ENCODE peak calls at places on chromosomes 7 and 10, in four cellular contexts. One of them, this sample, is unnamed. For H3K9me1, the result is how much of the 10 kb centered on the place peaks cover.

GRCh38 chr7:87047-87446 is 105.3 kb upstream of the FAM20C start:
- DNase-seq in K562: no peak
- DNase-seq in endothelial cell of umbilical vein: no peak
- DNase-seq in IMR-90: no peak
- DNase-seq in this sample: no peak

GRCh38 chr7:101179117-101179779 is 845 bp downstream of the NAT16 start:
- DNase-seq in endothelial cell of umbilical vein: no peak
- DNase-seq in K562: peak
- DNase-seq in IMR-90: no peak
- DNase-seq in this sample: no peak

GRCh38 chr7:4724648-4725013 is 42.5 kb downstream of the FOXK1 start:
- DNase-seq in endothelial cell of umbilical vein: peak
- DNase-seq in K562: no peak
- DNase-seq in IMR-90: peak
- DNase-seq in this sample: no peak

GRCh38 chr10:8302565-8302964 is 248.1 kb downstream of the GATA3 start:
- DNase-seq in endothelial cell of umbilical vein: no peak
- DNase-seq in IMR-90: no peak
- DNase-seq in K562: no peak
- DNase-seq in this sample: peak

GRCh38 chr7:108138911-108139310 is 8.8 kb upstream of the LAMB4 start:
- DNase-seq in K562: no peak
- DNase-seq in endothelial cell of umbilical vein: peak
- DNase-seq in IMR-90: no peak
- DNase-seq in this sample: no peak

GRCh38 chr10:660980-661890 is 28.2 kb downstream of the DIP2C start:
- DNase-seq in endothelial cell of umbilical vein: no peak
- DNase-seq in K562: no peak
- DNase-seq in IMR-90: no peak
- DNase-seq in this sample: no peak

GRCh38 chr10:123559066-123559822 is 106.9 kb upstream of the GPR26 start:
- DNase-seq in endothelial cell of umbilical vein: peak
- DNase-seq in IMR-90: peak
- DNase-seq in K562: peak
- DNase-seq in this sample: no peak

GRCh38 chr7:78149787-78150186 is 351.2 kb downstream of the PHTF2 start:
- DNase-seq in K562: no peak
- DNase-seq in IMR-90: peak
- DNase-seq in endothelial cell of umbilical vein: no peak
- DNase-seq in this sample: no peak

GRCh38 chr10:49361178-49361554 is 34.7 kb downstream of the DRGX start:
- DNase-seq in K562: no peak
- DNase-seq in endothelial cell of umbilical vein: no peak
- DNase-seq in IMR-90: no peak
- DNase-seq in this sample: no peak

GRCh38 chr10:127040756-127041155 is 135.5 kb downstream of the DOCK1 start:
- DNase-seq in endothelial cell of umbilical vein: no peak
- DNase-seq in IMR-90: no peak
- DNase-seq in K562: no peak
- DNase-seq in this sample: peak

GRCh38 chr7:136911362-136911761 is 42.9 kb downstream of the CHRM2 start:
- DNase-seq in endothelial cell of umbilical vein: no peak
- DNase-seq in IMR-90: peak
- DNase-seq in K562: no peak
- DNase-seq in this sample: no peak

GRCh38 chr10:70458329-70459060 is 17.0 kb upstream of the NODAL start:
- DNase-seq in IMR-90: peak
- DNase-seq in K562: peak
- DNase-seq in endothelial cell of umbilical vein: peak
- DNase-seq in this sample: no peak

GRCh38 chr10:117743517-117743916 is 201.0 kb downstream of the EMX2 start:
- DNase-seq in endothelial cell of umbilical vein: no peak
- DNase-seq in K562: no peak
- DNase-seq in IMR-90: no peak
- DNase-seq in this sample: no peak

GRCh38 chr10:79239275-79239779 is 107.9 kb upstream of the PPIF start:
- DNase-seq in K562: peak
- DNase-seq in IMR-90: peak
- DNase-seq in endothelial cell of umbilical vein: no peak
- DNase-seq in this sample: no peak

GRCh38 chr10:50279489-50279888 is 28.2 kb upstream of the ASAH2 start:
- DNase-seq in IMR-90: no peak
- DNase-seq in endothelial cell of umbilical vein: no peak
- DNase-seq in K562: peak
- DNase-seq in this sample: no peak

GRCh38 chr7:148191391-148192076 is 399.0 kb upstream of the C7orf33 start:
- DNase-seq in IMR-90: no peak
- DNase-seq in endothelial cell of umbilical vein: no peak
- DNase-seq in K562: no peak
- DNase-seq in this sample: no peak

GRCh38 chr10:118531105-118531851 is 64.2 kb downstream of the PRLHR start:
- DNase-seq in K562: no peak
- DNase-seq in IMR-90: no peak
- DNase-seq in endothelial cell of umbilical vein: no peak
- DNase-seq in this sample: no peak

GRCh38 chr10:109845308-109845707 is 78.0 kb downstream of the XPNPEP1 start:
- DNase-seq in K562: no peak
- DNase-seq in IMR-90: no peak
- DNase-seq in endothelial cell of umbilical vein: no peak
- DNase-seq in this sample: no peak

GRCh38 chr7:52959878-52960660 is 75.4 kb upstream of the POM121L12 start:
- DNase-seq in IMR-90: no peak
- DNase-seq in K562: no peak
- DNase-seq in endothelial cell of umbilical vein: no peak
- DNase-seq in this sample: no peak

GRCh38 chr7:2567663-2568238 is 9.0 kb downstream of the IQCE start:
- DNase-seq in K562: no peak
- DNase-seq in endothelial cell of umbilical vein: no peak
- DNase-seq in IMR-90: peak
- DNase-seq in this sample: no peak

GRCh38 chr10:133087679-133088523 is at the start of gene ADGRA1:
- DNase-seq in endothelial cell of umbilical vein: no peak
- DNase-seq in IMR-90: no peak
- DNase-seq in K562: peak
- DNase-seq in this sample: no peak

GRCh38 chr7:54885285-54885684 is 126.3 kb upstream of the SEC61G start:
- DNase-seq in IMR-90: peak
- DNase-seq in K562: no peak
- DNase-seq in endothelial cell of umbilical vein: no peak
- DNase-seq in this sample: no peak

GRCh38 chr7:54880326-54880989 is 121.4 kb upstream of the SEC61G start:
- DNase-seq in IMR-90: no peak
- DNase-seq in endothelial cell of umbilical vein: no peak
- DNase-seq in K562: no peak
- DNase-seq in this sample: no peak

GRCh38 chr7:54879776-54880175 is 120.8 kb upstream of the SEC61G start:
- DNase-seq in IMR-90: peak
- DNase-seq in endothelial cell of umbilical vein: no peak
- DNase-seq in K562: no peak
- DNase-seq in this sample: no peak

GRCh38 chr7:54882121-54882520 is 123.1 kb upstream of the SEC61G start:
- DNase-seq in IMR-90: no peak
- DNase-seq in endothelial cell of umbilical vein: no peak
- DNase-seq in K562: no peak
- DNase-seq in this sample: no peak

DNA sequence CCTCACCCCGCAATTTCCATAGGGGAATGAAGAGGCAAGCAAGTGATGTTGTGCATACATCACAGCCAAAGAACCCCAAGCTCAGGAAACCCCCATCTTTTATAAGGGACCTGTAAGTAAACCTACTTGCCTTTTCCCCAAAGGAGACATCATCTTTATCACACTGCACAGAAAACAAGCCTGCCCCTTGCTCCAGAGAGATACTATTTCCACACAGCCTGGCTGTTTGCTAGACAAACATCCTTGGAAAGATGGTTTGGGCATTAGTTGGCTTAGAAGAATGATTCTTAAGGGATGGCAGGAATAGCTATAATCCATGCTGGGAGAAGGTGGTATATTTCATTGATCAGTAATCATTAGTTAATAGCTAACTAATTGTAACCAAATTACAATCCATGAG is 123.7 kb upstream of the SEC61G start:
- DNase-seq in endothelial cell of umbilical vein: no peak
- DNase-seq in IMR-90: no peak
- DNase-seq in K562: no peak
- DNase-seq in this sample: no peak
- H3K4me2 ChIP-seq in endothelial cell of umbilical vein: no peak
- H3K4me2 ChIP-seq in IMR-90: no peak
- H3K4me2 ChIP-seq in K562: no peak
- H3K4me2 ChIP-seq in this sample: no peak

GRCh38 chr10:93378039-93378438 is 104.1 kb downstream of the MYOF start:
- DNase-seq in endothelial cell of umbilical vein: peak
- DNase-seq in IMR-90: no peak
- DNase-seq in K562: no peak
- DNase-seq in this sample: no peak

GRCh38 chr10:93379366-93380042 is 102.6 kb downstream of the MYOF start:
- DNase-seq in endothelial cell of umbilical vein: peak
- DNase-seq in K562: no peak
- DNase-seq in IMR-90: peak
- DNase-seq in this sample: no peak

GRCh38 chr10:93376372-93377296 is 105.5 kb downstream of the MYOF start:
- DNase-seq in K562: peak
- DNase-seq in endothelial cell of umbilical vein: peak
- DNase-seq in IMR-90: peak
- DNase-seq in this sample: peak

GRCh38 chr10:93383562-93383981 is 98.6 kb downstream of the MYOF start:
- DNase-seq in IMR-90: peak
- DNase-seq in K562: no peak
- DNase-seq in endothelial cell of umbilical vein: no peak
- DNase-seq in this sample: no peak

DNA sequence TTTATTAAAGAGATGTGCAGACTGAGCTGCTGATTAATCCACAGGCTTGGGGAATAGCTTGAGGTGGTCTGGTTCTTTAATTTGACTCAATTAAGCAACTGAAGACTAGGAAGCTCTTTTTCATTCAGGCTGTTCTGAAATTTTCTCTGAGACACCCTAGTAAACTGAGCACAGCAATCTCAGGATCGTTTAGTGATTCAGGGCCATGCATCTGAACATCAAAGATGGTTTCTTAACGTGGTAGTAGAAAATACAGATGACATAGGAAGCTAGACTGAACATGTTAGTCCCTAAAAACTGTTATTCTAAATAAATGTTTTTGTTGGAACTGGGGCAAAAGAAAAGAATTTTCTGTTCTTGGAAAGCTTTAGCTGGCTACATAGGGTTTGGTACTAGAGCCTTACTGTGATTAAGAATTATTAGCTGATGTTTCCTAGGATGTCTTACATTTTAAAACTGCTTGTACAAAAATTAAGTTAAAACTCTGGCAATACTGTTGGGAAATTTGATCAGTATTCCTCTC is 102.0 kb downstream of the MYOF start:
- DNase-seq in K562: no peak
- DNase-seq in IMR-90: no peak
- DNase-seq in endothelial cell of umbilical vein: no peak
- DNase-seq in this sample: no peak
- H3K27ac ChIP-seq in K562: no peak
- H3K27ac ChIP-seq in IMR-90: no peak
- H3K27ac ChIP-seq in endothelial cell of umbilical vein: peak
- H3K27ac ChIP-seq in this sample: peak

GRCh38 chr10:21318768-21319167 is 206.7 kb downstream of the SKIDA1 start:
- DNase-seq in IMR-90: peak
- DNase-seq in endothelial cell of umbilical vein: no peak
- DNase-seq in K562: no peak
- DNase-seq in this sample: no peak

GRCh38 chr10:21315321-21316220 is 209.9 kb downstream of the SKIDA1 start:
- DNase-seq in endothelial cell of umbilical vein: peak
- DNase-seq in IMR-90: peak
- DNase-seq in K562: no peak
- DNase-seq in this sample: peak

GRCh38 chr10:21314234-21314633 is 211.2 kb downstream of the SKIDA1 start:
- DNase-seq in IMR-90: no peak
- DNase-seq in K562: no peak
- DNase-seq in endothelial cell of umbilical vein: no peak
- DNase-seq in this sample: no peak

GRCh38 chr10:21314906-21315305 is 210.6 kb downstream of the SKIDA1 start:
- DNase-seq in endothelial cell of umbilical vein: no peak
- DNase-seq in K562: no peak
- DNase-seq in IMR-90: no peak
- DNase-seq in this sample: no peak

DNA sequence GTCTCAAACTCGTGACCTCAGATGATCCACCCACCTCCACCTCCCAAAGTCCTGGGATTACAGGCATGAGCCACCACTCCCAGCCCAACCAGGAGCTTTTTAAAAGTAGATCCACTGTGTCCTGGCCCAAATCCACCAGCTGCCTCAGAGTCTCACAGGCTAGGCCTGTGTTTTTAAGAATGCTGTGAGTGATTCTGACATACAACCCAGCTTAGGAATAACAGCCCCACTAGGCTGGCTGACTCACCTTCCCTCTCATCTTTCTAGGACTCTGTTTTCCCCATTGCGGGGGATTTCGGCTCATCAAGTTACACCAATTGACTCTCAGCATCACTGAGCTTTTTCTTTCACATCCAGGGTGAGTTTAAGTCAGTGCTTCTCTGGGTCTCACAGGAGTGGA is 207.6 kb downstream of the SKIDA1 start:
- DNase-seq in endothelial cell of umbilical vein: no peak
- DNase-seq in K562: no peak
- DNase-seq in IMR-90: peak
- DNase-seq in this sample: no peak
- H3K9me1 ChIP-seq in endothelial cell of umbilical vein: under half
- H3K9me1 ChIP-seq in K562: under half
- H3K9me1 ChIP-seq in IMR-90: under half
- H3K9me1 ChIP-seq in this sample: under half

GRCh38 chr7:116226664-116227063 is 16.3 kb downstream of the TES start:
- DNase-seq in K562: no peak
- DNase-seq in IMR-90: peak
- DNase-seq in endothelial cell of umbilical vein: no peak
- DNase-seq in this sample: no peak

GRCh38 chr7:116229359-116229758 is 19.0 kb downstream of the TES start:
- DNase-seq in K562: no peak
- DNase-seq in IMR-90: no peak
- DNase-seq in endothelial cell of umbilical vein: no peak
- DNase-seq in this sample: no peak

GRCh38 chr7:116228241-116228640 is 17.9 kb downstream of the TES start:
- DNase-seq in K562: no peak
- DNase-seq in endothelial cell of umbilical vein: no peak
- DNase-seq in IMR-90: no peak
- DNase-seq in this sample: no peak

GRCh38 chr7:116225860-116226259 is 15.5 kb downstream of the TES start:
- DNase-seq in endothelial cell of umbilical vein: no peak
- DNase-seq in K562: no peak
- DNase-seq in IMR-90: no peak
- DNase-seq in this sample: no peak

DNA sequence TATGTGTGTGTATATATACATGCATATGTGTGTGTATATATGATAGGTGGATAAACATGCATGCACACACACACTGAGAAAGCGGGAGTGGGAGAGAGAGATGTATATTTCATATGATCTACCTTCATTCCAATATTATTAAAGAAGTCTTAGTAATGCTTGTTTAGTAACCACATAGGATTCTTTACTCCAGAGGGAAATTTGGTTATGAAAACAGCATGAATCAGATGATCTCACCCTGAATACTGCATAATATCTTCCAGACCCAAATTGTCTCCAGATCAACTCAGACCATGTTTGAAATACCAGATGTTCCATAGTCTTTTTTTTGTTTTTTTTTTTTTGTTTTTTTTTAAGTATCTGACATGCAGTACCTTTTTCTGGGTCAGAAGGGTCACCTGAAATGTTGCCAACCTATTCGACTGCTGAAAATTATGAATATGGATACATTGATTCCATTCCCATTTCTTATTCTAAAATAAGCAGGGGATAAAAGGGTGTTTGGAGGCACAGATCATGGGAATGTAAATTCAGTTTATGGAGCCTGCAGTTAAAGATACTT is 17.4 kb downstream of the TES start:
- DNase-seq in IMR-90: peak
- DNase-seq in endothelial cell of umbilical vein: peak
- DNase-seq in K562: no peak
- DNase-seq in this sample: no peak
- H3K4me2 ChIP-seq in IMR-90: no peak
- H3K4me2 ChIP-seq in endothelial cell of umbilical vein: no peak
- H3K4me2 ChIP-seq in K562: no peak
- H3K4me2 ChIP-seq in this sample: no peak

This sample was measured in keratinocyte.